ENCODE peak calls at places on chromosomes 7 and 10, in eight cellular contexts. H, Y, E, B, R, Z, G and S are unnamed samples.

GRCh38 chr10:3066317-3066931 is 924 bp upstream of the PFKP start:
- DNase-seq in R (no peak), Y (no peak), E (no peak), H (no peak), Z (no peak), B (no peak), G (no peak), S (no peak)

GRCh38 chr10:17669185-17669872 is 25.4 kb downstream of the STAM start:
- DNase-seq in R (no peak), Z (no peak), H (no peak), Y (no peak), E (no peak), G (no peak), B (no peak), S (no peak)

GRCh38 chr7:47381132-47381495 is 200.8 kb downstream of the TNS3 start:
- DNase-seq in R (no peak), H (no peak), G (no peak), Z (no peak), B (no peak), Y (no peak), E (no peak), S (no peak)

GRCh38 chr10:416091-416515 is 273.4 kb downstream of the DIP2C start:
- DNase-seq in R (no peak), H (peak), E (no peak), G (no peak), Y (no peak), B (no peak), Z (no peak), S (no peak)

GRCh38 chr7:95191793-95192192 is 132.5 kb downstream of the PON1 start:
- DNase-seq in H (no peak), G (no peak), E (no peak), R (no peak), Z (no peak), Y (no peak), B (no peak), S (no peak)

GRCh38 chr10:132443605-132443997 is 46.6 kb downstream of the PWWP2B start:
- DNase-seq in Y (peak), H (no peak), Z (peak), G (peak), R (no peak), E (no peak), B (peak), S (no peak)

GRCh38 chr10:130954326-130954905 is 357.1 kb downstream of the TCERG1L start:
- DNase-seq in R (no peak), Z (no peak), Y (no peak), G (no peak), E (no peak), H (peak), B (no peak), S (no peak)

GRCh38 chr7:28125381-28126046 is 55.1 kb downstream of the JAZF1 start:
- DNase-seq in H (no peak), R (no peak), E (no peak), B (no peak), Z (no peak), G (no peak), Y (no peak), S (no peak)

GRCh38 chr7:78479348-78479747 is 680.8 kb downstream of the PHTF2 start:
- DNase-seq in E (no peak), B (no peak), H (no peak), R (no peak), Z (no peak), Y (no peak), G (no peak), S (no peak)

GRCh38 chr7:2631924-2632716 is at the start of gene TTYH3:
- DNase-seq in Z (no peak), E (no peak), R (peak), Y (peak), H (no peak), G (no peak), B (no peak), S (no peak)

GRCh38 chr7:100827330-100828226 is at the start of gene EPHB4:
- DNase-seq in Y (peak), Z (no peak), E (no peak), H (peak), G (no peak), R (peak), B (peak), S (peak)
- TF ChIP-seq CTCF in Y (no peak), Z (no peak), E (no peak), H (peak), G (no peak), R (peak), B (no peak), S (peak)

DNA sequence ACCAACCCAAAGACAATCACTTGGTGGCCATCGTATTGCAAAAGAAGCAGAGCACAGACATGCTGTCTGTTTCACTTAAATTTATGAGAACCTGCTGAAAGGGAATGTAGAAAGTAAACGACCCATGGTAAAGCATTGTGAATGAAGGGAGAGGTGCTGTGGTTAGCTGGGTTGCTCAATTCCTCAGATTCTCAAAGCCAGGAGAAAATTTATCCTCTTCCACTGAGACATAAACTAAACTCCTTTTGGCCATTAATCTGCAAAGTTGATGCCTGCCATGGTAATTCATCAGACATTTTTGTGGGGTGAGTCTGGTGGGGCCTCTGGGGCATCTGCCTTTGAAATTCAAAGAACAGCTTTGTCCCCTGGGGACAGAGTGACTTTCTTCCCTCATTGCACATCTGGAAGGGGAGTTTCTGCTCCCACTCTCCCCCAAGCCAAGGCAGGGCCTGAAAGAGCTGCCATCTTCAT is 951.0 kb downstream of the LRMDA start:
- DNase-seq in H (no peak), Z (no peak), G (no peak), B (no peak), R (no peak), Y (no peak), E (no peak), S (no peak)
- H3K27ac ChIP-seq in H (no peak), Z (no peak), G (no peak), B (no peak), R (no peak), Y (no peak), E (no peak), S (no peak)

GRCh38 chr7:55548295-55548731 is 24.0 kb downstream of the VOPP1 start:
- DNase-seq in B (no peak), E (no peak), Y (no peak), G (no peak), H (no peak), Z (no peak), R (no peak), S (no peak)

GRCh38 chr7:55549457-55549856 is 22.8 kb downstream of the VOPP1 start:
- DNase-seq in G (no peak), Y (no peak), Z (no peak), E (no peak), H (no peak), R (no peak), B (peak), S (no peak)

GRCh38 chr7:55550010-55550409 is 22.3 kb downstream of the VOPP1 start:
- DNase-seq in Z (no peak), H (no peak), E (no peak), G (no peak), R (no peak), Y (peak), B (peak), S (no peak)

GRCh38 chr7:55546826-55547225 is 25.5 kb downstream of the VOPP1 start:
- DNase-seq in G (no peak), R (peak), B (peak), Z (no peak), E (peak), Y (no peak), H (no peak), S (peak)

GRCh38 chr7:55545496-55545895 is 26.8 kb downstream of the VOPP1 start:
- DNase-seq in R (no peak), E (no peak), H (no peak), Y (no peak), Z (no peak), B (no peak), G (no peak), S (no peak)
- TF ChIP-seq CTCF in R (no peak), E (no peak), H (no peak), Y (no peak), Z (no peak), B (no peak), G (no peak), S (no peak)

DNA sequence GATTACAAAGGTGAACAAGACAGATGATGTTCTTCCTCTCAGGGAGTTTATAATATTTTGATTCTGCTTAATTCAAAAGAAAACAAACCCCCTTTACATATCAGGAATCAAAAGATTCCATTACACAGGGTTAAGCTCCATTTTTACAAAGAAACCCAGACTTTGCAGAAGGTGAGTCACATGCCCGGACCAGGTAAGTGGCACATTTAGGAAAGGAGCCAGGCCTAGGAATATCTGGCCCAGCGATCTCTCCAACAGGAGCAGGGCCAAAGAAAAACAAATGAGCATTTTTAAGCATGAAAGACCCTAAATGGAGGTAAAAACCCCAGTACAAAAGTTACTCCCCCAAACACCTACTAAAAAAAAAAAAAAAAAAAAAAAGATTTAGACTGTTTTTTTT is 1.1 kb downstream of the STN1 start:
- DNase-seq in G (no peak), Y (no peak), E (no peak), B (no peak), H (no peak), R (no peak), Z (no peak), S (no peak)
- H3K27ac ChIP-seq in G (peak), Y (peak), E (peak), B (peak), H (no peak), R (peak), Z (peak), S (peak)